ENCODE peak calls at places on chromosomes 11 and 22, in eight cellular contexts. V, J, I, R, G, F, W and E are unnamed samples.

GRCh38 chr11:91795139-91795887 is 429.3 kb upstream of the FAT3 start:
- DNase-seq in V (no peak), F (no peak), R (no peak), W (no peak), G (peak; percentile 55), J (no peak), I (no peak), E (no peak)

GRCh38 chr11:12284321-12285050 is 92.9 kb upstream of the PARVA start:
- DNase-seq in F (peak; percentile 82), V (no peak), I (peak; percentile 62), J (no peak), W (peak; percentile 2), R (no peak), G (peak; percentile 57), E (no peak)

GRCh38 chr11:130979386-130979972 is 63.2 kb upstream of the SNX19 start:
- DNase-seq in F (peak; percentile 73), J (no peak), I (peak; percentile 18), V (no peak), R (no peak), W (no peak), G (peak; percentile 11), E (no peak)

GRCh38 chr11:120340529-120340928 is 4.3 kb downstream of the ARHGEF12 start:
- DNase-seq in F (peak; percentile 49), I (no peak), J (no peak), G (no peak), W (no peak), R (no peak), V (no peak), E (no peak)

GRCh38 chr11:6249822-6250555 is 9.6 kb upstream of the CCKBR start:
- DNase-seq in V (peak; percentile 73), W (no peak), F (peak; percentile 85), R (peak; percentile 43), I (peak; percentile 74), G (peak; percentile 31), J (no peak), E (peak; percentile 36)

GRCh38 chr11:110991621-110992355 is 253.7 kb upstream of the POU2AF2 start:
- DNase-seq in I (no peak), F (peak; percentile 91), V (no peak), R (no peak), J (no peak), G (peak; percentile 53), W (no peak), E (no peak)

GRCh38 chr11:124749920-124750319 is 2.1 kb downstream of the VSIG2 start:
- DNase-seq in V (no peak), R (no peak), I (no peak), J (no peak), F (no peak), W (no peak), G (no peak), E (no peak)

GRCh38 chr22:50604623-50605348 is 4.2 kb downstream of the MAPK8IP2 start:
- DNase-seq in I (no peak), G (no peak), R (no peak), F (no peak), J (no peak), V (no peak), W (no peak), E (no peak)

GRCh38 chr11:2911088-2912037 is 17.9 kb downstream of the PHLDA2 start:
- DNase-seq in F (no peak), G (no peak), W (no peak), I (no peak), R (no peak), J (no peak), V (no peak), E (no peak)

GRCh38 chr11:123429851-123430735 is at the start of gene GRAMD1B:
- DNase-seq in G (peak; percentile 56), R (no peak), I (peak; percentile 66), F (peak; percentile 37), J (peak; percentile 60), W (no peak), V (peak; percentile 62), E (peak; percentile 71)

GRCh38 chr22:30205281-30206115 is 41.1 kb downstream of the LIF start:
- DNase-seq in J (no peak), G (peak; percentile 76), W (no peak), V (peak; percentile 52), F (peak; percentile 98), R (no peak), I (peak; percentile 97), E (peak; percentile 90)

GRCh38 chr22:27045103-27045940 is 387.9 kb downstream of the MIAT start:
- DNase-seq in J (no peak), V (no peak), W (no peak), I (peak; percentile 65), F (peak; percentile 33), R (no peak), G (no peak), E (no peak)

GRCh38 chr11:72937439-72937838 is 123.2 kb downstream of the ATG16L2 start:
- DNase-seq in R (no peak), I (no peak), F (no peak), W (no peak), V (no peak), G (no peak), J (no peak), E (no peak)

GRCh38 chr11:9030601-9031000 is 26.8 kb upstream of the NRIP3 start:
- DNase-seq in W (no peak), F (no peak), R (no peak), G (no peak), I (no peak), V (no peak), J (no peak), E (no peak)

GRCh38 chr22:37910863-37911262 is 4.8 kb downstream of the MICALL1 start:
- DNase-seq in G (no peak), J (no peak), V (no peak), I (no peak), W (no peak), R (no peak), F (no peak), E (no peak)

GRCh38 chr11:120068114-120068573 is 69.8 kb downstream of the TRIM29 start:
- DNase-seq in R (no peak), W (no peak), I (peak; percentile 18), J (no peak), V (no peak), G (no peak), F (peak; percentile 36), E (peak; percentile 2)

GRCh38 chr11:66112640-66113098 is 42.6 kb downstream of the PACS1 start:
- DNase-seq in F (peak; percentile 87), J (no peak), V (peak; percentile 17), R (no peak), G (peak; percentile 65), I (peak; percentile 63), W (no peak), E (peak; percentile 52)

GRCh38 chr11:6354651-6355485 is 34.6 kb upstream of the CAVIN3 start:
- DNase-seq in R (no peak), W (no peak), G (no peak), J (no peak), F (peak; percentile 59), V (no peak), I (no peak), E (no peak)

DNA sequence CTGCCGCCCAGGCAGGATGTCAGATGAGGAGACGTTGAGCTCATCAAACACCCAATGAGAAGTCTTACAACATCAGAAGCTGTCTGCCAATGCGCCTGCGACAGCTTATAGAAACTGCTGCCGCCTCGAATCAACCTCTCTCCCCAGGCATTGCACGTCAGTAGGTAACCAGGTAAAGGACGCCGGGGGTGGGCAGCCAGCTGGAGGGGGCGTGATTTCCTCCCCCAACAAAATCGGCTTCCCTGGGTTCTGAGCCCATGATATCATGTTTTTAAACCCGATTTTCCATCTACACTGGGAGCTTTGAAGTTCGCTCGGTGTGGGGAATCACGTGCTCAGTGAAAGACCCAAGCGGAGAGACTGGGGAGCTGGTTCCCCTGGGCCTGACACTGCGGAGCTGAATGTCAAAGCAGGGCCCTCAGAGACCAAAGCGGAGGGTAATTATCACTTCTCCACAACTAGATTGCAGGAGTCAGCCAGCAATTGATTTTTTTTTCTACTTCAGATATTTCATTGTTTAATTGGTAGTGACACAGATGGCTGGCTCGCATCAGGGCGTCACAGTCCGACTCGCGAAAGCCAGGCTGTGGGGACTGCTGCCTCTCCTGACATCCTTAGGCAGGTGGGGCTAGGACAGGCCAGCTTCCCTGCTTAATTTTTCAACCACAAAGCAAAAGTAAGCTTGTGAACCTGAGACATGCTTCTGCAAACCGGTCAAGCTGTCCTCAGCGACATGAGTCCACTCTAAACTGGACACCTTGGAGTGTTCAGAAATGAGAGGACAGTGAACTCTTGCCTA is 15.4 kb downstream of the FAM83F start:
- DNase-seq in J (no peak), W (no peak), I (no peak), F (no peak), R (no peak), V (no peak), G (no peak), E (no peak)
- H3K4me3 ChIP-seq in J (peak overlapping the region; percentile 39), W (no peak overlapping the region), I (no peak overlapping the region), F (no peak overlapping the region), R (no peak overlapping the region), V (no peak overlapping the region), G (no peak overlapping the region), E (no peak overlapping the region)

GRCh38 chr11:63952570-63952969 is 13.8 kb downstream of the NAA40 start:
- DNase-seq in J (no peak), G (no peak), F (no peak), R (no peak), W (peak; percentile 20), V (no peak), I (no peak), E (no peak)
- H3K4me3 ChIP-seq in J (no peak overlapping the region), G (no peak overlapping the region), F (no peak overlapping the region), R (no peak overlapping the region), W (no peak overlapping the region), V (no peak overlapping the region), I (no peak overlapping the region), E (no peak overlapping the region)

DNA sequence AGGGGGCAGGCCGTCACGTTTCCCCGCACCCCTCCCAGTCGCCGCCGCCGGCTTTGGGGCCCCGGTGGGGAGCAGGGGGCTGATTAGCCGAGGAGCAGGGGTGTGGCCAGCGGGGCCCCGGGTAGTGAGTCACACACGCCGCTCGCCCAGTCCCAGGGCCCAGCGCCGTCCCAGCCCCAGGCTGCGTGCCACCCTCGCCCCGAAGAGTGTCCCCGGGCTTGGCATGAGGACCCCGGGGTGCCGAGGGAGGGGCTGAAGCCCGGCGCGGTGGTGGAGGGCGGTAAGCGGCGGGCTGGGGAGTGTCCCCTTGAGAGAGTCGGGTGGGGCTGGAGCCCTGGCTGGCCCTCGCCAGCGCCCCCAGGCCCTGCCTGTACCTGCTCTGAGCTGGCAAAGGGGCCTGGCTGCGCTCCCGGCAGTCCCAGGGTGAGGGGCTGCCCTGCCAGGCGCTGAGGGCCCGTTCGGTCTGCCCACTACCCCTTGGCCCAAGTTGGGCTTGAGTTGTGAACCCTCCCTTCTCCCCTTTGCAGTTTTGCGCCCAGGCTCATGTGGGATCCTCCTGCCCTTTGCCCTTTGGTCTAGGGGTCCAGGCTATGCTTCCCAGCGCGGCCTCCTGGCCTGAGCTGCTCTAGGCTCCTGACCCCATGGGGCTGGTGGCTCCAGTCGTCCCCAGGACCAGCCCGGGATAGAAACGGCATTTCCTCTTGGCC is 34.6 kb downstream of the PRDM11 start:
- DNase-seq in G (no peak), J (peak; percentile 6), I (peak; percentile 17), R (no peak), V (peak; percentile 71), W (peak; percentile 54), F (peak; percentile 13), E (no peak)
- H3K4me3 ChIP-seq in G (peak overlapping the region; percentile 40), J (no peak overlapping the region), I (peak overlapping the region; percentile 43), R (peak overlapping the region; percentile 60), V (peak overlapping the region; percentile 49), W (peak overlapping the region; percentile 55), F (peak overlapping the region; percentile 2), E (peak overlapping the region; percentile 59)

GRCh38 chr11:61794579-61794978 is 1.9 kb downstream of the FEN1 start:
- DNase-seq in W (no peak), F (peak; percentile 10), V (no peak), R (no peak), J (no peak), I (no peak), G (no peak), E (no peak)
- H3K4me3 ChIP-seq in W (no peak overlapping the region), F (no peak overlapping the region), V (no peak overlapping the region), R (no peak overlapping the region), J (no peak overlapping the region), I (no peak overlapping the region), G (no peak overlapping the region), E (no peak overlapping the region)